ENCODE peak calls at places on chromosomes 6 and 20, in five cellular contexts. E is HS-5, V is IMR-90, G is GF-D8, C is ovary. T is an unnamed sample.
A peak's percentile ranks its signal among the peaks of the same experiment; 100 is the strongest.

GRCh38 chr20:35718972-35719635 is 19.9 kb downstream of the ROMO1 start:
- DNase-seq in E (no peak), V (no peak), G (no peak), C (no peak), T (no peak)

GRCh38 chr6:102356170-102356569 is 962.7 kb downstream of the GRIK2 start:
- DNase-seq in E (no peak), V (no peak), G (no peak), C (no peak), T (no peak)

GRCh38 chr6:168307011-168307694 is 12.4 kb downstream of the DACT2 start:
- DNase-seq in E (no peak), V (no peak), G (no peak), C (no peak), T (no peak)

GRCh38 chr20:51586005-51586440 is 43.5 kb upstream of the NFATC2 start:
- DNase-seq in E (peak; percentile 100), V (peak; percentile 83), G (no peak), C (no peak), T (no peak)

GRCh38 chr20:25011831-25012241 is 19.3 kb upstream of the APMAP start:
- DNase-seq in E (no peak), V (no peak), G (no peak), C (peak; percentile 16), T (no peak)

GRCh38 chr20:16491277-16491912 is 81.9 kb downstream of the KIF16B start:
- DNase-seq in E (no peak), V (peak; percentile 49), G (no peak), C (no peak), T (no peak)

GRCh38 chr6:167719920-167720319 is 106.8 kb upstream of the AFDN start:
- DNase-seq in E (no peak), V (no peak), G (no peak), C (no peak), T (no peak)

GRCh38 chr6:52102330-52102932 is 15.0 kb upstream of the PKHD1 start:
- DNase-seq in E (no peak), V (no peak), G (no peak), C (no peak), T (no peak)

GRCh38 chr6:36590237-36590636 is 3.9 kb upstream of the SRSF3 start:
- DNase-seq in E (no peak), V (peak; percentile 86), G (no peak), C (no peak), T (no peak)

GRCh38 chr6:35079311-35080000 is 61.7 kb downstream of the TCP11 start:
- DNase-seq in E (no peak), V (no peak), G (no peak), C (no peak), T (no peak)

GRCh38 chr6:159541296-159541695 is 151.7 kb downstream of the SOD2 start:
- DNase-seq in E (no peak), V (no peak), G (no peak), C (no peak), T (no peak)

GRCh38 chr6:134816780-134817179 is 133.1 kb downstream of the ALDH8A1 start:
- DNase-seq in E (no peak), V (peak; percentile 64), G (no peak), C (no peak), T (no peak)

GRCh38 chr6:127950566-127951141 is 49.8 kb upstream of the THEMIS start:
- DNase-seq in E (no peak), V (no peak), G (no peak), C (no peak), T (no peak)

GRCh38 chr6:139881728-139882211 is 507.3 kb upstream of the CITED2 start:
- DNase-seq in E (no peak), V (peak; percentile 53), G (no peak), C (no peak), T (no peak)

GRCh38 chr6:152094992-152095592 is 287.6 kb downstream of the ESR1 start:
- DNase-seq in E (peak; percentile 99), V (peak; percentile 100), G (no peak), C (peak; percentile 72), T (no peak)

GRCh38 chr6:88908598-88909548 is 54.5 kb downstream of the RNGTT start:
- DNase-seq in E (no peak), V (no peak), G (no peak), C (no peak), T (no peak)

GRCh38 chr6:31546339-31546961 is at the start of gene ATP6V1G2:
- DNase-seq in E (peak; percentile 79), V (peak; percentile 93), G (peak; percentile 45), C (peak; percentile 90), T (peak; percentile 71)